ENCODE peak calls at places on chromosomes 6 and 20, in four cellular contexts. H is H54, D is transverse colon, W is right lobe of liver. Z is an unnamed sample.

GRCh38 chr20:41160686-41161085 is 23.3 kb downstream of the PLCG1 start:
- DNase-seq in H (no peak), D (no peak), W (no peak), Z (no peak)

GRCh38 chr20:64079273-64080012 is at the start of gene RGS19:
- DNase-seq in H (peak), D (peak), W (peak), Z (no peak)

GRCh38 chr6:129492260-129492659 is 217.7 kb downstream of the ARHGAP18 start:
- DNase-seq in H (no peak), D (no peak), W (no peak), Z (no peak)

GRCh38 chr6:36545767-36546663 is 1.3 kb downstream of the STK38 start:
- DNase-seq in H (no peak), D (peak), W (no peak), Z (no peak)

GRCh38 chr20:32560989-32561830 is 23.9 kb downstream of the NOL4L start:
- DNase-seq in H (no peak), D (no peak), W (no peak), Z (no peak)

GRCh38 chr20:53642196-53643030 is 48.8 kb upstream of the ZNF217 start:
- DNase-seq in H (no peak), D (peak), W (peak), Z (peak)

GRCh38 chr20:11849976-11850670 is 67.6 kb upstream of the BTBD3 start:
- DNase-seq in H (no peak), D (no peak), W (no peak), Z (peak)

GRCh38 chr20:33585413-33585812 is 76.7 kb upstream of the C20orf144 start:
- DNase-seq in H (no peak), D (no peak), W (no peak), Z (no peak)

GRCh38 chr6:69768664-69769063 is 28.1 kb downstream of the LMBRD1 start:
- DNase-seq in H (no peak), D (no peak), W (no peak), Z (no peak)

GRCh38 chr6:42142118-42142835 is at the start of gene C6orf132:
- DNase-seq in H (no peak), D (peak), W (no peak), Z (peak)

GRCh38 chr20:29298759-29299613 is 1958.5 kb upstream of the DEFB115 start:
- DNase-seq in H (no peak), D (no peak), W (no peak), Z (no peak)

GRCh38 chr6:119326291-119327005 is 23.1 kb downstream of the MAN1A1 start:
- DNase-seq in H (no peak), D (no peak), W (no peak), Z (no peak)

GRCh38 chr6:144931172-144932035 is 646.3 kb downstream of the UTRN start:
- DNase-seq in H (no peak), D (peak), W (peak), Z (no peak)

GRCh38 chr6:65075705-65076104 is 631.3 kb downstream of the EYS start:
- DNase-seq in H (no peak), D (no peak), W (no peak), Z (no peak)

GRCh38 chr20:57126481-57127092 is 139.9 kb downstream of the BMP7 start:
- DNase-seq in H (no peak), D (no peak), W (no peak), Z (no peak)

GRCh38 chr6:47114460-47114859 is 72.3 kb upstream of the ADGRF1 start:
- DNase-seq in H (no peak), D (no peak), W (no peak), Z (no peak)

GRCh38 chr20:57713951-57714350 is 4.1 kb upstream of the PMEPA1 start:
- DNase-seq in H (no peak), D (no peak), W (no peak), Z (no peak)

GRCh38 chr6:20400476-20401402 is 940 bp upstream of the E2F3 start:
- DNase-seq in H (peak), D (peak), W (peak), Z (no peak)

DNA sequence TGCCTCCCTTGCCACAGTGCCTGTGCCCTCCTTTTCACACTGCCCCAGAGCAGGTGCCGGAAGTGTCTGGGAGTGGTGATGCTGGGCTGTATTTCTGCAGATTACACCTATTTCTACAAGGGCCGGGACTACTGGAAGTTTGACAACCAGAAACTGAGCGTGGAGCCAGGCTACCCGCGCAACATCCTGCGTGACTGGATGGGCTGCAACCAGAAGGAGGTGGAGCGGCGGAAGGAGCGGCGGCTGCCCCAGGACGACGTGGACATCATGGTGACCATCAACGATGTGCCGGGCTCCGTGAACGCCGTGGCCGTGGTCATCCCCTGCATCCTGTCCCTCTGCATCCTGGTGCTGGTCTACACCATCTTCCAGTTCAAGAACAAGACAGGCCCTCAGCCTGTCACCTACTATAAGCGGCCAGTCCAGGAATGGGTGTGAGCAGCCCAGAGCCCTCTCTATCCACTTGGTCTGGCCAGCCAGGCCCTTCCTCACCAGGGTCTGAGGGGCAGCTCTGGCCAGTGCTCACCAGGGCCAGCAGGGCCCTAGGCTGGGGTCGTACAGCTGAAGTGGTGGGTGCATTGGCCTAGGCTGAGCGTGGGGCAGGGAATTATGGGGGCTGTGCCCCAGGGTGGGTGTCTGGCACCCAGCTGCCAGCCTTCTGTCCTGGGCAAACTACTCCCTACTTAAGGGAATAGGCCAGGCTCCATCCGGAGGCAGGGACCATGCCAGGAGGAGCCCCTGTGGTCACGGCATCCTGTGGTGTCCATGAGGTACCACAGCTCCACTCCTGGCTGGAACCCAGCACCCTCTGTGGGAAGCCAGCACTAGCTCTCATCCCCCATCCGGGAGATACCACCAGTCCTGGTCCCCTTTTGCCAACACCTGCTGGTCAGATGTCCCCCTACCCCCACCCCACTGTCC is 3.5 kb downstream of the MMP24OS start:
- DNase-seq in H (no peak), D (no peak), W (no peak), Z (no peak)
- TF ChIP-seq POLR2A in H (no peak), D (no peak), W (no peak), Z (no peak)

DNA sequence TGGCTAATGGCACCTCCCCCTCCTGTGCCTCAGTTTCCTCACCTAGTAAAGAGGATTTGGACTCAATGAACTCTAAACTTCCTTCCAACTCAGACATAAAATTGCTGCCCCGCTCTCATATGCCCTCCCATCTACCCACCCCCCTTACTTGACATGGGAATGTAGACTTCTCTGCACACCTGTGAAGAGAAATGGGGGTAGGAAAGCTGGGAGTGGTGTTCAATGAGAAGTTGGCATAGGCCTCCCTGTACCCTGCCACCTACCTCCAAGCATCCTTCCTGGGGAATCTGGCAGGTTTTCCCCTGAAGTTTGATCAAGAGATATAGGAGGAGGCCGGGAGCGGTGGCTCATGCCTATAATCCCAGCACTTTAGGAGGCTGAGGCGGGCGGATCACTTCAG is 3.9 kb upstream of the POU5F1 start:
- DNase-seq in H (no peak), D (no peak), W (no peak), Z (no peak)
- TF ChIP-seq POLR2A in H (no peak), D (no peak), W (no peak), Z (no peak)

DNA sequence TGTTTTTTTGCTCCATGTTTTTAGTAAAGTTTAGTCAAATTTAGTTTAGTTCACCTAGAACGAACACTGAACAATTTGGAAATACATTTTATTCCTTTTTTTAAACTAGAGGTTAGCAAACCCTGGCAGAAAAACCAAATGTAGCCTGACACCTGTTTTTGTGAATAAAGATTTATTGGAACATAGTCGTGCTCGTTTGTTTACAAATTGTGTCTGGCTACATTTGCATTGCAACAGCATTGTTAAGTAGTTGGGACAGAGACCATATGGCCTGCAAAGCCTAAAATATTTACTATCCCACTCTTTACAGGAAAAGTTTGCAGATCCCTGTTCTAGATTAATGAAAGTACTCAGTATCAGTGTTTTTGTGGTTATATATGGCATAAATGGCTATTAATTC is 56.9 kb downstream of the CD109 start:
- DNase-seq in H (no peak), D (no peak), W (no peak), Z (no peak)
- TF ChIP-seq POLR2A in H (no peak), D (no peak), W (no peak), Z (no peak)

GRCh38 chr6:105163186-105163585 is 16.6 kb downstream of the POPDC3 start:
- DNase-seq in H (no peak), D (no peak), W (no peak), Z (no peak)

GRCh38 chr6:105161411-105161810 is 18.4 kb downstream of the POPDC3 start:
- DNase-seq in H (no peak), D (no peak), W (no peak), Z (no peak)

GRCh38 chr6:105162377-105162776 is 17.4 kb downstream of the POPDC3 start:
- DNase-seq in H (no peak), D (no peak), W (no peak), Z (no peak)

GRCh38 chr6:105167987-105168386 is 11.8 kb downstream of the POPDC3 start:
- DNase-seq in H (no peak), D (no peak), W (no peak), Z (no peak)

GRCh38 chr6:105164418-105164817 is 15.4 kb downstream of the POPDC3 start:
- DNase-seq in H (no peak), D (no peak), W (no peak), Z (no peak)
- TF ChIP-seq POLR2A in H (no peak), D (no peak), W (no peak), Z (no peak)